ENCODE peak calls at places on chromosomes 5 and 9, in six cellular contexts. One of them, this sample, is unnamed.

GRCh38 chr5:87076411-87076810 is 191.3 kb upstream of the RASA1 start:
- DNase-seq in lower leg skin: no peak
- DNase-seq in cardiac fibroblast: no peak
- DNase-seq in left lung: no peak
- DNase-seq in CD8-positive, alpha-beta T cell: no peak
- DNase-seq in transverse colon: no peak
- DNase-seq in this sample: no peak

GRCh38 chr5:150590979-150591411 is 49.5 kb upstream of the SYNPO start:
- DNase-seq in transverse colon: no peak
- DNase-seq in CD8-positive, alpha-beta T cell: no peak
- DNase-seq in left lung: peak; percentile 38
- DNase-seq in cardiac fibroblast: peak; percentile 70
- DNase-seq in lower leg skin: no peak
- DNase-seq in this sample: no peak

GRCh38 chr9:21383627-21384026 is 1.6 kb downstream of the IFNA2 start:
- DNase-seq in CD8-positive, alpha-beta T cell: no peak
- DNase-seq in cardiac fibroblast: no peak
- DNase-seq in lower leg skin: no peak
- DNase-seq in left lung: no peak
- DNase-seq in transverse colon: no peak
- DNase-seq in this sample: no peak

GRCh38 chr5:144774247-144774646 is 603.6 kb downstream of the KCTD16 start:
- DNase-seq in left lung: no peak
- DNase-seq in transverse colon: no peak
- DNase-seq in cardiac fibroblast: no peak
- DNase-seq in lower leg skin: no peak
- DNase-seq in CD8-positive, alpha-beta T cell: no peak
- DNase-seq in this sample: no peak

GRCh38 chr9:97412628-97413382 is 909 bp downstream of the TDRD7 start:
- DNase-seq in cardiac fibroblast: peak; percentile 12
- DNase-seq in transverse colon: no peak
- DNase-seq in CD8-positive, alpha-beta T cell: no peak
- DNase-seq in left lung: no peak
- DNase-seq in lower leg skin: no peak
- DNase-seq in this sample: peak; percentile 21

GRCh38 chr5:32233696-32234447 is 59.8 kb upstream of the GOLPH3 start:
- DNase-seq in left lung: peak; percentile 50
- DNase-seq in transverse colon: no peak
- DNase-seq in cardiac fibroblast: peak; percentile 65
- DNase-seq in lower leg skin: no peak
- DNase-seq in CD8-positive, alpha-beta T cell: no peak
- DNase-seq in this sample: no peak

GRCh38 chr9:95167998-95168397 is 149.5 kb downstream of the FANCC start:
- DNase-seq in lower leg skin: no peak
- DNase-seq in left lung: no peak
- DNase-seq in transverse colon: peak; percentile 52
- DNase-seq in cardiac fibroblast: peak; percentile 96
- DNase-seq in CD8-positive, alpha-beta T cell: peak; percentile 35
- DNase-seq in this sample: peak; percentile 89

GRCh38 chr5:147935032-147935431 is 28.7 kb upstream of the C5orf46 start:
- DNase-seq in lower leg skin: no peak
- DNase-seq in transverse colon: no peak
- DNase-seq in CD8-positive, alpha-beta T cell: no peak
- DNase-seq in left lung: no peak
- DNase-seq in cardiac fibroblast: peak; percentile 55
- DNase-seq in this sample: peak; percentile 86

GRCh38 chr5:177982072-177982727 is 13.8 kb downstream of the PROP1 start:
- DNase-seq in cardiac fibroblast: no peak
- DNase-seq in left lung: no peak
- DNase-seq in transverse colon: no peak
- DNase-seq in lower leg skin: no peak
- DNase-seq in CD8-positive, alpha-beta T cell: no peak
- DNase-seq in this sample: peak; percentile 58
- TF ChIP-seq CTCF in cardiac fibroblast: peak; percentile 12
- TF ChIP-seq CTCF in left lung: no peak
- TF ChIP-seq CTCF in transverse colon: peak; percentile 20
- TF ChIP-seq CTCF in lower leg skin: no peak
- TF ChIP-seq CTCF in CD8-positive, alpha-beta T cell: no peak
- TF ChIP-seq CTCF in this sample: peak; percentile 13

GRCh38 chr5:142428036-142428772 is 103.4 kb upstream of the SPRY4 start:
- DNase-seq in CD8-positive, alpha-beta T cell: no peak
- DNase-seq in lower leg skin: no peak
- DNase-seq in transverse colon: no peak
- DNase-seq in cardiac fibroblast: no peak
- DNase-seq in left lung: no peak
- DNase-seq in this sample: no peak

GRCh38 chr5:142427529-142427928 is 102.7 kb upstream of the SPRY4 start:
- DNase-seq in lower leg skin: no peak
- DNase-seq in CD8-positive, alpha-beta T cell: no peak
- DNase-seq in transverse colon: no peak
- DNase-seq in left lung: no peak
- DNase-seq in cardiac fibroblast: no peak
- DNase-seq in this sample: no peak

GRCh38 chr5:142425286-142426065 is 100.7 kb upstream of the SPRY4 start:
- DNase-seq in CD8-positive, alpha-beta T cell: no peak
- DNase-seq in left lung: no peak
- DNase-seq in transverse colon: no peak
- DNase-seq in lower leg skin: no peak
- DNase-seq in cardiac fibroblast: no peak
- DNase-seq in this sample: no peak

GRCh38 chr5:142426676-142427364 is 102.0 kb upstream of the SPRY4 start:
- DNase-seq in lower leg skin: no peak
- DNase-seq in cardiac fibroblast: peak; percentile 52
- DNase-seq in CD8-positive, alpha-beta T cell: no peak
- DNase-seq in transverse colon: no peak
- DNase-seq in left lung: no peak
- DNase-seq in this sample: no peak

GRCh38 chr5:142426129-142426641 is 101.4 kb upstream of the SPRY4 start:
- DNase-seq in transverse colon: peak; percentile 42
- DNase-seq in left lung: no peak
- DNase-seq in lower leg skin: no peak
- DNase-seq in CD8-positive, alpha-beta T cell: no peak
- DNase-seq in cardiac fibroblast: no peak
- DNase-seq in this sample: no peak
- TF ChIP-seq CTCF in transverse colon: no peak
- TF ChIP-seq CTCF in left lung: no peak
- TF ChIP-seq CTCF in lower leg skin: no peak
- TF ChIP-seq CTCF in CD8-positive, alpha-beta T cell: no peak
- TF ChIP-seq CTCF in cardiac fibroblast: no peak
- TF ChIP-seq CTCF in this sample: no peak

GRCh38 chr9:34957492-34958410 is at the start of gene PHF24:
- DNase-seq in left lung: no peak
- DNase-seq in cardiac fibroblast: peak; percentile 16
- DNase-seq in transverse colon: no peak
- DNase-seq in lower leg skin: no peak
- DNase-seq in CD8-positive, alpha-beta T cell: no peak
- DNase-seq in this sample: no peak
- TF ChIP-seq CTCF in left lung: no peak
- TF ChIP-seq CTCF in cardiac fibroblast: no peak
- TF ChIP-seq CTCF in transverse colon: no peak
- TF ChIP-seq CTCF in lower leg skin: no peak
- TF ChIP-seq CTCF in CD8-positive, alpha-beta T cell: no peak
- TF ChIP-seq CTCF in this sample: no peak

GRCh38 chr5:83337453-83338035 is 134.0 kb upstream of the VCAN start:
- DNase-seq in lower leg skin: no peak
- DNase-seq in CD8-positive, alpha-beta T cell: no peak
- DNase-seq in left lung: no peak
- DNase-seq in transverse colon: no peak
- DNase-seq in cardiac fibroblast: peak; percentile 76
- DNase-seq in this sample: no peak

GRCh38 chr5:83331842-83332241 is 139.7 kb upstream of the VCAN start:
- DNase-seq in CD8-positive, alpha-beta T cell: no peak
- DNase-seq in cardiac fibroblast: no peak
- DNase-seq in lower leg skin: no peak
- DNase-seq in transverse colon: no peak
- DNase-seq in left lung: no peak
- DNase-seq in this sample: no peak
- TF ChIP-seq CTCF in CD8-positive, alpha-beta T cell: no peak
- TF ChIP-seq CTCF in cardiac fibroblast: no peak
- TF ChIP-seq CTCF in lower leg skin: no peak
- TF ChIP-seq CTCF in transverse colon: no peak
- TF ChIP-seq CTCF in left lung: no peak
- TF ChIP-seq CTCF in this sample: no peak